ENCODE peak calls at places on chromosomes 5 and 9, in five cellular contexts. A is H4; T is GM13977; E is activated T-helper 1 cell treated with anti-CD3 and anti-CD28 coated beads, Interleukin-2, amount 50 U/mL, for 16 hours; W is progenitor cell of endocrine pancreas. R is an unnamed sample.

GRCh38 chr5:80453372-80453771 is 34.5 kb upstream of the FAM151B start:
- DNase-seq in T (no peak), W (no peak), E (no peak), A (no peak), R (no peak)

GRCh38 chr9:12627091-12627490 is 66.1 kb upstream of the TYRP1 start:
- DNase-seq in A (no peak), T (no peak), W (no peak), E (no peak), R (no peak)

GRCh38 chr5:133297293-133297692 is 245.5 kb downstream of the HSPA4 start:
- DNase-seq in T (no peak), A (no peak), E (no peak), W (no peak), R (no peak)

GRCh38 chr5:128773378-128773777 is 191.9 kb upstream of the SLC27A6 start:
- DNase-seq in T (no peak), W (no peak), A (peak; percentile 15), E (no peak), R (no peak)

GRCh38 chr9:78029601-78030552 is 1.7 kb downstream of the GNAQ start:
- DNase-seq in W (no peak), E (no peak), A (peak; percentile 16), T (peak; percentile 40), R (peak; percentile 73)

GRCh38 chr9:9754186-9754585 is 858.6 kb downstream of the PTPRD start:
- DNase-seq in A (peak; percentile 10), W (no peak), E (no peak), T (no peak), R (no peak)

GRCh38 chr5:74242516-74242915 is 398.0 kb downstream of the ENC1 start:
- DNase-seq in E (no peak), T (no peak), W (no peak), A (no peak), R (no peak)

GRCh38 chr5:178228609-178229008 is 4.0 kb downstream of the PHYKPL start:
- DNase-seq in E (no peak), T (no peak), A (no peak), W (no peak), R (no peak)

GRCh38 chr5:128546658-128547281 is 8.7 kb upstream of the FBN2 start:
- DNase-seq in T (no peak), E (no peak), W (no peak), A (no peak), R (no peak)

GRCh38 chr9:13113201-13113600 is 166.3 kb downstream of the MPDZ start:
- DNase-seq in W (no peak), E (no peak), T (no peak), A (no peak), R (no peak)

GRCh38 chr9:88528356-88528755 is 6.6 kb upstream of the NXNL2 start:
- DNase-seq in W (no peak), T (no peak), E (no peak), A (no peak), R (no peak)

GRCh38 chr9:121325387-121325786 is 44.7 kb downstream of the STOM start:
- DNase-seq in A (no peak), W (no peak), E (no peak), T (no peak), R (no peak)

GRCh38 chr9:9142001-9142400 is 1342.4 kb upstream of the DMAC1 start:
- DNase-seq in A (no peak), W (no peak), E (no peak), T (no peak), R (no peak)

GRCh38 chr5:59236448-59236847 is 653.6 kb downstream of the RAB3C start:
- DNase-seq in E (no peak), W (no peak), T (no peak), A (no peak), R (no peak)

GRCh38 chr5:56649569-56649968 is 165.8 kb upstream of the MAP3K1 start:
- DNase-seq in W (no peak), T (no peak), A (peak; percentile 15), E (no peak), R (no peak)

GRCh38 chr5:12661617-12662370 is 757.5 kb upstream of the CTNND2 start:
- DNase-seq in W (no peak), A (no peak), T (no peak), E (no peak), R (no peak)

GRCh38 chr5:141223112-141223783 is at the start of gene PCDHB14:
- DNase-seq in T (no peak), E (no peak), W (no peak), A (peak; percentile 62), R (peak; percentile 78)

GRCh38 chr9:114364123-114364522 is 23.7 kb downstream of the AKNA start:
- DNase-seq in E (no peak), T (no peak), W (no peak), A (peak; percentile 85), R (peak; percentile 75)

GRCh38 chr5:132772291-132773070 is 4.6 kb downstream of the SEPTIN8 start:
- DNase-seq in E (no peak), W (no peak), T (no peak), A (no peak), R (no peak)

GRCh38 chr9:110895141-110895912 is 142.9 kb downstream of the LPAR1 start:
- DNase-seq in E (no peak), W (no peak), T (no peak), A (no peak), R (no peak)

GRCh38 chr5:1673042-1673674 is 126.5 kb downstream of the MRPL36 start:
- DNase-seq in E (no peak), T (peak; percentile 14), W (no peak), A (no peak), R (no peak)